ENCODE peak calls at places on chromosomes 7 and 10, in ten cellular contexts. One of them, this sample, is unnamed. For H3K9me2, the result is how much of the 10 kb centered on the place peaks cover.

GRCh38 chr10:123766761-123767160 is 100.6 kb downstream of the GPR26 start:
- DNase-seq in PC-3: no peak
- DNase-seq in HCT116: no peak
- DNase-seq in hepatocyte: no peak
- DNase-seq in PC-9: no peak
- DNase-seq in GM23338: no peak
- DNase-seq in OCI-LY7: no peak
- DNase-seq in GM23248: peak
- DNase-seq in MM.1S: no peak
- DNase-seq in SK-N-SH: no peak
- DNase-seq in this sample: no peak

GRCh38 chr10:11175823-11176243 is 158.2 kb downstream of the CELF2 start:
- DNase-seq in GM23248: no peak
- DNase-seq in MM.1S: peak
- DNase-seq in hepatocyte: no peak
- DNase-seq in OCI-LY7: no peak
- DNase-seq in GM23338: no peak
- DNase-seq in SK-N-SH: no peak
- DNase-seq in PC-3: no peak
- DNase-seq in HCT116: no peak
- DNase-seq in PC-9: no peak
- DNase-seq in this sample: no peak

GRCh38 chr10:21524131-21524525 is 1.4 kb downstream of the SKIDA1 start:
- DNase-seq in HCT116: no peak
- DNase-seq in PC-3: no peak
- DNase-seq in GM23248: no peak
- DNase-seq in SK-N-SH: no peak
- DNase-seq in MM.1S: no peak
- DNase-seq in hepatocyte: no peak
- DNase-seq in PC-9: no peak
- DNase-seq in OCI-LY7: no peak
- DNase-seq in GM23338: no peak
- DNase-seq in this sample: no peak

GRCh38 chr10:107442035-107442505 is 277.6 kb upstream of the SORCS1 start:
- DNase-seq in PC-3: peak
- DNase-seq in MM.1S: peak
- DNase-seq in hepatocyte: no peak
- DNase-seq in GM23338: no peak
- DNase-seq in SK-N-SH: no peak
- DNase-seq in HCT116: no peak
- DNase-seq in PC-9: no peak
- DNase-seq in OCI-LY7: no peak
- DNase-seq in GM23248: peak
- DNase-seq in this sample: no peak

GRCh38 chr10:68167271-68167670 is 58.0 kb downstream of the MYPN start:
- DNase-seq in MM.1S: no peak
- DNase-seq in SK-N-SH: no peak
- DNase-seq in PC-3: no peak
- DNase-seq in hepatocyte: no peak
- DNase-seq in GM23338: no peak
- DNase-seq in HCT116: no peak
- DNase-seq in OCI-LY7: no peak
- DNase-seq in GM23248: peak
- DNase-seq in PC-9: no peak
- DNase-seq in this sample: no peak

GRCh38 chr10:5533098-5533731 is 8.5 kb downstream of the CALML3 start:
- DNase-seq in OCI-LY7: no peak
- DNase-seq in PC-3: no peak
- DNase-seq in SK-N-SH: no peak
- DNase-seq in MM.1S: no peak
- DNase-seq in HCT116: no peak
- DNase-seq in hepatocyte: no peak
- DNase-seq in GM23248: no peak
- DNase-seq in PC-9: no peak
- DNase-seq in GM23338: no peak
- DNase-seq in this sample: no peak

GRCh38 chr10:58115218-58116050 is 152.3 kb downstream of the IPMK start:
- DNase-seq in GM23248: no peak
- DNase-seq in hepatocyte: no peak
- DNase-seq in PC-3: no peak
- DNase-seq in PC-9: no peak
- DNase-seq in HCT116: no peak
- DNase-seq in SK-N-SH: no peak
- DNase-seq in MM.1S: no peak
- DNase-seq in OCI-LY7: no peak
- DNase-seq in GM23338: no peak
- DNase-seq in this sample: no peak

GRCh38 chr10:28367865-28368541 is 65.1 kb upstream of the MPP7 start:
- DNase-seq in PC-9: no peak
- DNase-seq in PC-3: no peak
- DNase-seq in GM23248: no peak
- DNase-seq in hepatocyte: no peak
- DNase-seq in MM.1S: peak
- DNase-seq in OCI-LY7: peak
- DNase-seq in SK-N-SH: no peak
- DNase-seq in GM23338: no peak
- DNase-seq in HCT116: no peak
- DNase-seq in this sample: no peak

GRCh38 chr10:6999232-6999925 is 411.5 kb downstream of the SFMBT2 start:
- DNase-seq in MM.1S: no peak
- DNase-seq in SK-N-SH: no peak
- DNase-seq in PC-3: no peak
- DNase-seq in HCT116: no peak
- DNase-seq in GM23248: no peak
- DNase-seq in PC-9: no peak
- DNase-seq in GM23338: no peak
- DNase-seq in hepatocyte: no peak
- DNase-seq in OCI-LY7: no peak
- DNase-seq in this sample: no peak

GRCh38 chr10:93458821-93459257 is 23.3 kb downstream of the MYOF start:
- DNase-seq in GM23248: peak
- DNase-seq in PC-9: peak
- DNase-seq in OCI-LY7: no peak
- DNase-seq in PC-3: peak
- DNase-seq in GM23338: peak
- DNase-seq in MM.1S: no peak
- DNase-seq in SK-N-SH: no peak
- DNase-seq in HCT116: peak
- DNase-seq in hepatocyte: peak
- DNase-seq in this sample: no peak

GRCh38 chr10:91487914-91488577 is 77.9 kb downstream of the HECTD2 start:
- DNase-seq in PC-9: no peak
- DNase-seq in SK-N-SH: no peak
- DNase-seq in PC-3: no peak
- DNase-seq in GM23248: no peak
- DNase-seq in MM.1S: no peak
- DNase-seq in HCT116: no peak
- DNase-seq in hepatocyte: no peak
- DNase-seq in GM23338: no peak
- DNase-seq in OCI-LY7: no peak
- DNase-seq in this sample: no peak

GRCh38 chr7:137850586-137850985 is 3.8 kb upstream of the DGKI start:
- DNase-seq in hepatocyte: no peak
- DNase-seq in HCT116: no peak
- DNase-seq in GM23248: peak
- DNase-seq in MM.1S: no peak
- DNase-seq in OCI-LY7: no peak
- DNase-seq in PC-3: no peak
- DNase-seq in SK-N-SH: no peak
- DNase-seq in PC-9: no peak
- DNase-seq in GM23338: no peak
- DNase-seq in this sample: no peak

GRCh38 chr10:18254086-18254485 is 113.9 kb downstream of the CACNB2 start:
- DNase-seq in PC-3: no peak
- DNase-seq in HCT116: no peak
- DNase-seq in GM23338: no peak
- DNase-seq in MM.1S: no peak
- DNase-seq in OCI-LY7: no peak
- DNase-seq in GM23248: peak
- DNase-seq in SK-N-SH: no peak
- DNase-seq in hepatocyte: no peak
- DNase-seq in PC-9: no peak
- DNase-seq in this sample: no peak

GRCh38 chr10:133276435-133277201 is at the start of gene ADAM8:
- DNase-seq in GM23248: peak
- DNase-seq in PC-3: peak
- DNase-seq in PC-9: peak
- DNase-seq in GM23338: peak
- DNase-seq in MM.1S: peak
- DNase-seq in hepatocyte: peak
- DNase-seq in SK-N-SH: peak
- DNase-seq in OCI-LY7: peak
- DNase-seq in HCT116: no peak
- DNase-seq in this sample: peak

GRCh38 chr10:46198516-46198915 is 88.3 kb upstream of the ANTXRL start:
- DNase-seq in PC-3: peak
- DNase-seq in PC-9: no peak
- DNase-seq in HCT116: no peak
- DNase-seq in hepatocyte: no peak
- DNase-seq in GM23338: no peak
- DNase-seq in OCI-LY7: no peak
- DNase-seq in GM23248: peak
- DNase-seq in SK-N-SH: no peak
- DNase-seq in MM.1S: no peak
- DNase-seq in this sample: no peak
- H3K9me2 ChIP-seq in PC-3: under half
- H3K9me2 ChIP-seq in PC-9: under half
- H3K9me2 ChIP-seq in HCT116: under half
- H3K9me2 ChIP-seq in hepatocyte: under half
- H3K9me2 ChIP-seq in GM23338: under half
- H3K9me2 ChIP-seq in OCI-LY7: under half
- H3K9me2 ChIP-seq in GM23248: under half
- H3K9me2 ChIP-seq in SK-N-SH: under half
- H3K9me2 ChIP-seq in MM.1S: under half
- H3K9me2 ChIP-seq in this sample: under half

GRCh38 chr7:55569269-55569663 is 3.0 kb downstream of the VOPP1 start:
- DNase-seq in hepatocyte: no peak
- DNase-seq in GM23338: no peak
- DNase-seq in GM23248: no peak
- DNase-seq in PC-3: no peak
- DNase-seq in OCI-LY7: peak
- DNase-seq in HCT116: no peak
- DNase-seq in MM.1S: no peak
- DNase-seq in SK-N-SH: peak
- DNase-seq in PC-9: no peak
- DNase-seq in this sample: peak
- H3K27ac ChIP-seq in hepatocyte: no peak
- H3K27ac ChIP-seq in GM23338: peak
- H3K27ac ChIP-seq in GM23248: no peak
- H3K27ac ChIP-seq in PC-3: no peak
- H3K27ac ChIP-seq in OCI-LY7: peak
- H3K27ac ChIP-seq in HCT116: no peak
- H3K27ac ChIP-seq in MM.1S: peak
- H3K27ac ChIP-seq in SK-N-SH: peak
- H3K27ac ChIP-seq in PC-9: no peak
- H3K27ac ChIP-seq in this sample: no peak

GRCh38 chr7:106615808-106616691 is 44.9 kb downstream of the CCDC71L start:
- DNase-seq in OCI-LY7: no peak
- DNase-seq in hepatocyte: no peak
- DNase-seq in MM.1S: no peak
- DNase-seq in SK-N-SH: no peak
- DNase-seq in GM23338: no peak
- DNase-seq in PC-9: no peak
- DNase-seq in GM23248: no peak
- DNase-seq in HCT116: no peak
- DNase-seq in PC-3: no peak
- DNase-seq in this sample: no peak
- H3K4me3 ChIP-seq in OCI-LY7: no peak
- H3K4me3 ChIP-seq in hepatocyte: no peak
- H3K4me3 ChIP-seq in MM.1S: no peak
- H3K4me3 ChIP-seq in SK-N-SH: no peak
- H3K4me3 ChIP-seq in GM23338: no peak
- H3K4me3 ChIP-seq in PC-9: no peak
- H3K4me3 ChIP-seq in GM23248: no peak
- H3K4me3 ChIP-seq in HCT116: no peak
- H3K4me3 ChIP-seq in PC-3: no peak
- H3K4me3 ChIP-seq in this sample: no peak

GRCh38 chr7:2833087-2833910 is 10.8 kb downstream of the GNA12 start:
- DNase-seq in SK-N-SH: no peak
- DNase-seq in MM.1S: no peak
- DNase-seq in GM23248: no peak
- DNase-seq in PC-3: no peak
- DNase-seq in OCI-LY7: no peak
- DNase-seq in hepatocyte: no peak
- DNase-seq in HCT116: no peak
- DNase-seq in PC-9: no peak
- DNase-seq in GM23338: no peak
- DNase-seq in this sample: no peak
- H3K9me2 ChIP-seq in SK-N-SH: under half
- H3K9me2 ChIP-seq in MM.1S: under half
- H3K9me2 ChIP-seq in GM23248: under half
- H3K9me2 ChIP-seq in PC-3: under half
- H3K9me2 ChIP-seq in OCI-LY7: under half
- H3K9me2 ChIP-seq in hepatocyte: under half
- H3K9me2 ChIP-seq in HCT116: under half
- H3K9me2 ChIP-seq in PC-9: under half
- H3K9me2 ChIP-seq in GM23338: under half
- H3K9me2 ChIP-seq in this sample: under half

GRCh38 chr10:74704629-74705360 is 121.6 kb upstream of the KAT6B start:
- DNase-seq in PC-3: peak
- DNase-seq in GM23248: no peak
- DNase-seq in SK-N-SH: no peak
- DNase-seq in hepatocyte: no peak
- DNase-seq in MM.1S: no peak
- DNase-seq in OCI-LY7: no peak
- DNase-seq in PC-9: no peak
- DNase-seq in GM23338: no peak
- DNase-seq in HCT116: no peak
- DNase-seq in this sample: peak
- H3K27ac ChIP-seq in PC-3: peak
- H3K27ac ChIP-seq in GM23248: no peak
- H3K27ac ChIP-seq in SK-N-SH: no peak
- H3K27ac ChIP-seq in hepatocyte: no peak
- H3K27ac ChIP-seq in MM.1S: no peak
- H3K27ac ChIP-seq in OCI-LY7: no peak
- H3K27ac ChIP-seq in PC-9: no peak
- H3K27ac ChIP-seq in GM23338: no peak
- H3K27ac ChIP-seq in HCT116: no peak
- H3K27ac ChIP-seq in this sample: peak